ENCODE peak calls at places on chromosomes 6 and 20, in five cellular contexts. W is adrenal gland, V is PC-9, L is SK-N-SH, Z is GM12864. K is an unnamed sample.

GRCh38 chr6:15996030-15996429 is 132.9 kb upstream of the MYLIP start:
- DNase-seq in W (no peak), L (no peak), Z (no peak), V (no peak), K (no peak)

GRCh38 chr6:1670711-1671462 is 61.2 kb downstream of the FOXC1 start:
- DNase-seq in L (no peak), V (peak), W (no peak), Z (peak), K (peak)

GRCh38 chr20:61588356-61589054 is 336.4 kb downstream of the CDH4 start:
- DNase-seq in Z (no peak), W (no peak), V (no peak), L (no peak), K (no peak)

GRCh38 chr6:27280540-27281000 is 31.5 kb downstream of the POM121L2 start:
- DNase-seq in L (no peak), V (no peak), W (no peak), Z (no peak), K (no peak)

GRCh38 chr6:161079566-161080262 is 88.1 kb downstream of the MAP3K4 start:
- DNase-seq in L (no peak), Z (no peak), V (no peak), W (no peak), K (no peak)

GRCh38 chr6:26172496-26172958 is 85.3 kb downstream of the HFE start:
- DNase-seq in Z (no peak), V (no peak), L (peak), W (no peak), K (peak)

GRCh38 chr6:118326712-118327111 is 221.4 kb upstream of the PLN start:
- DNase-seq in Z (no peak), L (no peak), V (no peak), W (no peak), K (no peak)

GRCh38 chr6:87155920-87156600 is 695 bp downstream of the ZNF292 start:
- DNase-seq in V (no peak), L (peak), Z (no peak), W (peak), K (peak)

GRCh38 chr6:79375635-79376425 is 141.3 kb upstream of the HMGN3 start:
- DNase-seq in V (no peak), W (no peak), L (no peak), Z (no peak), K (no peak)

DNA sequence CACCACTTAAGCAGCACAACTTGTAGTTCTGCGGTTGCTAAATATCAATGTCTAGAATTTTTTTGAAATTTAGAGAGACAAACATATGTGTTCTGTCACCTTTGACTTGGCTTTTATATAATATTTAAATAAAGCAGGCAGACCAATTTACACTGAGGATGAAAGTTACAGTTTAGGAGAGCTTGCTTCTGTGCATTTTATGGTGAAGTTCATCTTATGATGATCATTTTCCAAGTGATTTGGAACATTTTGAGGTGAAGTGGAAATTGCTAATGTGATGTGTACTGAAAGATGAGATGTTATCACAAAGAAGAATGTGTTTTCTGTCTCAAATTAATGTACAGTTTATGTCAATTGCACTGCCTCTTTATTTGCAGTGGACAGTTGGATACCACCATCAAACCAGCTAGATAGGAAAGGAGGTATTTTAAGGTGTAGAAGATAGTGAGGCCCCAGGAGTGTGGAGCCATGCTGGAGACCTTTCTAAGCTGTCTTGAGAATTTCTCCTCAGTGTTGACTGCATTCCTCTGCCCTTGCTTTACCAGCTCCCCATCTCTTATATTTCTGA is 461.9 kb downstream of the UTRN start:
- DNase-seq in V (no peak), W (no peak), Z (no peak), L (no peak), K (no peak)
- H3K4me3 ChIP-seq in V (no peak), W (no peak), Z (no peak), L (no peak), K (no peak)

DNA sequence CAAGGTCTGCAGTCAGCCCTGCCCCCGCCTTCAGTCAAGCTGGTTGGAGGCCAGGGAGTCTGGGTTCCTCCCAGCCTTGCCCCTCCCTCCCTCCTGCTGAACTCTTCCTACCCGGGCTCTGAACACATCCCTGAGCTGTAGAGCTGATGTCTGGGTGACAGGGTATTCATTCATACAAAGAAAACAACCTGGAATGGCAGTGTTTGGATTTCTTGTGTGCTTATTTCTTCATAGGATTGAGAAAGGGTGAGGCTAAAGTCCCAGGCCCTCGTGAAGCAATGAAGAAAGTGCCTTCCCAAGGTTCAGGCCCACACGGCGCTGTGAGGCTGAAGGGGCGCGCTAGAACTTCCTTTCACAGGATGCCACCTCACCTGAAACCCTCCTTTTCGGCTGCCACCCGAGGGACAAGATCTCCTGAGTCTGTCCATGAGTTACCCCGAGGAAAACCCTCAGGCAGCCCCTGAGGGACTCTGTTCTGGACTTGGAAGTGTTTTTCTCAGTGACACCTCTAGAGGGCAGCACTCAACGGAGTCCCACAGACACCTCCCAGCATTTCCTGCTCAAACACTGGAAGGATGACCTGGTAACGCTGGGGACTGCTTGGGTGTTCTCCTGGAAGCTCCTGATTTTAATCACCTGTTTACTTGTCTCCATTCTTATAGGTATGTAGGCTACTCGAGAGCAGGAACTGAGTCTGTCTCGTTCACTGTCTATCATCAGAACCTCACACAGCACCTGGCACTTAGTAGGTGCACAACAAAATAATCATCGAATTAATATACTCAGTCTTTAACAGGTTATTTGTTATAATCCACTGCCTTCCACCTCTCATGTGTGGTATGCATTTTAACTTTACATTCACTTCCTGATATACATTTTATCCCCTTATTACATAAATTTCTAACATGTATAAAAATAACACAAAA is 11.8 kb upstream of the GSTA1 start:
- DNase-seq in V (peak), W (peak), Z (peak), L (peak), K (peak)
- TF ChIP-seq CTCF in V (peak), W (peak), Z (peak), L (peak), K (peak)

DNA sequence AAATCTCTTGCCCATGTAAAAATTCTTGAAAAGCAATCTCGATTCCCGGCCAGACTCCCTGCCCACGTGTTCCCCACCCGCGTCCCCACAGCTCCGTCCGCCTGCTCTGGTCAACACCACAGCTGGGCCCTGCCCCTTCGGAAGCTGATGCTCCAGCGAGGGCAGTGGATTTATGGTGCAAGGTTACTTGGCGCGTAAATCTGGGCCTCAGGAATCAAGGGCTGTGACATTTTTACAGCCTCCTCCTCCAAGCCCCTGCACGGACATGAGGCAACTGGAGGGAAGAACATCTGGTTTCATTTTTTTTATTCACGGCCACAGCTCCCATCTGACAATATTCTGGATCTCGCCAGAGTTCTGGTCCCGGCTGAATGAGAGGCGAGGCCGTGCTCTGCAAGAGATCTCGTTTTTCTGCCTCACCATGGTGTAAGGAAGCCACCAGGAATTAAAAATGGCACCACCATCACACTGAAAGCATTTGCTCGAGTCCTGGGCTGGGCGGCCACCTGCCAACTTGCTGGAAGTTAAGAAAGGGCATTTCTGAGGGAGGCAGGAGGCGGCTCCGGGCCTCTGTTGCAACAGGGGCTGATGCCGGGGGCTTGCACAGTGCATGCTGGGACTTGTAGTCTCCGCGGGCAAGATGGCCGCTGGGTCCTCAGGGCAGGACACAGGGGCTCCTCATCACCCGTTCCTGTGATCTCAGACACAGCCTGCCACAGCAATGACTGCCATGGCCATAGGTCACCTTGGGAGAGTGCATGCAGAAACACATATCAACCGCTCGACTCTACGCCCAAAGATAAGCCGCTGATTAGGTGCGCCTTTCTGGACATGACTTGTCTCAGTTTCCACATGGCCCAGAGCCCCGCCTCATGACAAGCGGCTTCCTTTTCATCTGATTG is 148.5 kb downstream of the LY86 start:
- DNase-seq in W (peak), V (no peak), L (peak), Z (no peak), K (no peak)
- H3K4me3 ChIP-seq in W (peak), V (no peak), L (no peak), Z (no peak), K (no peak)

GRCh38 chr6:170057034-170057734 is 233.7 kb downstream of the DLL1 start:
- DNase-seq in Z (no peak), W (no peak), V (no peak), L (no peak), K (no peak)
- TF ChIP-seq CTCF in Z (no peak), W (no peak), V (no peak), L (no peak), K (no peak)

GRCh38 chr6:54801244-54801643 is 45.3 kb upstream of the FAM83B start:
- DNase-seq in L (no peak), Z (no peak), W (no peak), V (no peak), K (no peak)
- H3K4me3 ChIP-seq in L (no peak), Z (no peak), W (no peak), V (no peak), K (no peak)

K was measured in GM12865.